ENCODE peak calls at places on chromosomes 6 and 20, in seven cellular contexts. R is fibroblast of mammary gland, L is kidney, D is ovary, B is A673, P is fibroblast of villous mesenchyme, F is adipocyte. O is an unnamed sample.

GRCh38 chr6:23244300-23244699 is 674.9 kb downstream of the HDGFL1 start:
- DNase-seq in R (peak), L (no peak), D (no peak), B (no peak), P (peak), F (peak), O (no peak)

GRCh38 chr6:21915707-21916399 is 322.3 kb downstream of the SOX4 start:
- DNase-seq in R (peak), L (no peak), D (no peak), B (peak), P (no peak), F (peak), O (no peak)

GRCh38 chr20:43916875-43917371 is 2.3 kb downstream of the TOX2 start:
- DNase-seq in R (peak), L (no peak), D (no peak), B (peak), P (no peak), F (peak), O (no peak)

GRCh38 chr6:118283759-118284158 is 264.3 kb upstream of the PLN start:
- DNase-seq in R (peak), L (no peak), D (peak), B (peak), P (peak), F (peak), O (peak)

GRCh38 chr6:12009180-12009748 is 2.8 kb upstream of the HIVEP1 start:
- DNase-seq in R (peak), L (no peak), D (no peak), B (peak), P (no peak), F (no peak), O (no peak)

GRCh38 chr6:42068173-42068572 is 17.8 kb downstream of the TAF8 start:
- DNase-seq in R (no peak), L (no peak), D (no peak), B (no peak), P (no peak), F (no peak), O (no peak)

GRCh38 chr20:58481541-58482021 is 33.6 kb downstream of the APCDD1L start:
- DNase-seq in R (peak), L (no peak), D (no peak), B (peak), P (peak), F (peak), O (peak)

GRCh38 chr20:17445561-17445960 is 85.6 kb downstream of the BFSP1 start:
- DNase-seq in R (no peak), L (no peak), D (peak), B (no peak), P (no peak), F (no peak), O (no peak)

GRCh38 chr20:53748821-53749402 is 155.3 kb upstream of the ZNF217 start:
- DNase-seq in R (peak), L (no peak), D (no peak), B (peak), P (peak), F (peak), O (no peak)

GRCh38 chr6:5992551-5993225 is 14.0 kb downstream of the NRN1 start:
- DNase-seq in R (no peak), L (no peak), D (no peak), B (no peak), P (no peak), F (no peak), O (no peak)

GRCh38 chr20:59032713-59033059 is 551 bp upstream of the ATP5F1E start:
- DNase-seq in R (peak), L (no peak), D (no peak), B (no peak), P (no peak), F (peak), O (no peak)

GRCh38 chr6:151056230-151056907 is 183.4 kb upstream of the AKAP12 start:
- DNase-seq in R (no peak), L (no peak), D (peak), B (no peak), P (no peak), F (no peak), O (peak)

GRCh38 chr6:111478749-111479148 is 4.3 kb downstream of the REV3L start:
- DNase-seq in R (peak), L (no peak), D (no peak), B (peak), P (peak), F (peak), O (no peak)

GRCh38 chr20:45090481-45090880 is 10.4 kb downstream of the KCNS1 start:
- DNase-seq in R (no peak), L (no peak), D (no peak), B (no peak), P (no peak), F (peak), O (no peak)

GRCh38 chr6:139753198-139753861 is 378.9 kb upstream of the CITED2 start:
- DNase-seq in R (no peak), L (no peak), D (no peak), B (no peak), P (peak), F (peak), O (peak)

GRCh38 chr20:58693226-58694006 is 816 bp downstream of the NPEPL1 start:
- DNase-seq in R (no peak), L (peak), D (peak), B (peak), P (peak), F (no peak), O (peak)

GRCh38 chr6:55011034-55011433 is 163.3 kb upstream of the HCRTR2 start:
- DNase-seq in R (no peak), L (no peak), D (no peak), B (no peak), P (no peak), F (no peak), O (no peak)

GRCh38 chr20:24004470-24004869 is 15.9 kb upstream of the GGTLC1 start:
- DNase-seq in R (no peak), L (no peak), D (no peak), B (no peak), P (no peak), F (no peak), O (no peak)

GRCh38 chr20:3658708-3659491 is 4.3 kb downstream of the GFRA4 start:
- DNase-seq in R (no peak), L (no peak), D (no peak), B (no peak), P (no peak), F (no peak), O (no peak)

GRCh38 chr20:13331536-13331935 is 110.5 kb downstream of the ISM1 start:
- DNase-seq in R (no peak), L (no peak), D (no peak), B (peak), P (peak), F (peak), O (no peak)

GRCh38 chr20:48478370-48478769 is 349.4 kb downstream of the PREX1 start:
- DNase-seq in R (no peak), L (no peak), D (no peak), B (peak), P (no peak), F (no peak), O (no peak)

GRCh38 chr6:41546866-41547798 is 951 bp downstream of the FOXP4 start:
- DNase-seq in R (peak), L (peak), D (peak), B (peak), P (peak), F (peak), O (peak)

GRCh38 chr20:24109008-24109407 is 120.4 kb upstream of the GGTLC1 start:
- DNase-seq in R (no peak), L (no peak), D (no peak), B (no peak), P (no peak), F (no peak), O (no peak)

GRCh38 chr20:57594092-57594911 is 25.9 kb downstream of the ZBP1 start:
- DNase-seq in R (peak), L (peak), D (peak), B (peak), P (peak), F (peak), O (no peak)

GRCh38 chr6:90575267-90575666 is 11.6 kb downstream of the MAP3K7 start:
- DNase-seq in R (no peak), L (no peak), D (no peak), B (no peak), P (no peak), F (no peak), O (no peak)

GRCh38 chr6:101117397-101118185 is 236.5 kb upstream of the ASCC3 start:
- DNase-seq in R (no peak), L (peak), D (no peak), B (peak), P (no peak), F (peak), O (no peak)

GRCh38 chr20:33443512-33444239 is at the start of gene SNTA1:
- DNase-seq in R (peak), L (peak), D (peak), B (peak), P (peak), F (peak), O (peak)

GRCh38 chr20:38196592-38196991 is 31.5 kb upstream of the TGM2 start:
- DNase-seq in R (peak), L (peak), D (peak), B (no peak), P (peak), F (peak), O (no peak)

GRCh38 chr6:2839982-2840793 is 1.5 kb downstream of the SERPINB1 start:
- DNase-seq in R (no peak), L (no peak), D (no peak), B (no peak), P (no peak), F (no peak), O (no peak)

GRCh38 chr20:31505903-31506302 is 8.3 kb upstream of the HM13 start:
- DNase-seq in R (no peak), L (no peak), D (no peak), B (no peak), P (peak), F (no peak), O (no peak)

GRCh38 chr6:2245103-2245953 is at the start of gene GMDS:
- DNase-seq in R (peak), L (peak), D (peak), B (peak), P (peak), F (peak), O (peak)

GRCh38 chr6:164085086-164085485 is 670.6 kb downstream of the QKI start:
- DNase-seq in R (no peak), L (peak), D (no peak), B (no peak), P (no peak), F (no peak), O (no peak)

GRCh38 chr20:58307270-58307669 is 2.2 kb upstream of the RAB22A start:
- DNase-seq in R (no peak), L (no peak), D (no peak), B (no peak), P (no peak), F (no peak), O (no peak)

GRCh38 chr6:105985098-105985815 is 100.9 kb upstream of the PRDM1 start:
- DNase-seq in R (no peak), L (no peak), D (no peak), B (no peak), P (peak), F (no peak), O (no peak)

GRCh38 chr6:166007349-166008263 is 160.0 kb downstream of the TBXT start:
- DNase-seq in R (peak), L (peak), D (peak), B (peak), P (peak), F (no peak), O (no peak)
- H3K4me3 ChIP-seq in R (no peak), L (no peak), D (peak), B (peak), P (no peak), F (peak), O (no peak)

DNA sequence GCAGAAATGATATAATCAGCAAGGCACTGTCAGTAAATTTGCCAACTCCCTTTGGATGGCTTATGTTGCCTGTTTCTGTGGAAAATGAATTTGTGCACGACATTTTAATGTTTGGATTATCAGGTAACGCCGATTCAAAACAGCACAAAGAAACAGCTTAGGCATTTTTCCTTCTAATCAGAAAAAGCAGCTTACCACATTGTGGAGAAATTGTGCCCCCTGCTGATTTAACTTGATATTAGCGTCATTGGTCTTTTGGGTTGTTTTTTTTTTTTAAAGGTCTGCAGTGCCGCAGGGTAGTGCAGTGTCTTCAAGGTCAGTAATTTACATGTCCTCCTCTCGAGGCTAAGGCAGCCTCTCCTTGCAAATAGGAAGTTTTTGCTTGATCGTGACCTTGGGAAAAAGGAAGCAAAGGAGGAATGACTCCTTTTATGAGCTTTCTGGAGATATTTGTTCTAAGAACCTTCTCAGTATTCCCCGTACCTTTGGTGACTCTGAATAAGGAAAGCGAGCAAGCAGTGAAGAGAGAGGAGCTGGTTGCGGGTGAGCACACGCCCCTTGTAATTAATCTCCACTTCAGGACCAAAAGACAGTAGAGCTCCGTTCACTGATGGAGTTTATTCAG is 79.1 kb downstream of the ELOVL4 start:
- DNase-seq in R (peak), L (no peak), D (no peak), B (peak), P (peak), F (peak), O (peak)
- H3K4me3 ChIP-seq in R (peak), L (peak), D (no peak), B (peak), P (no peak), F (peak), O (peak)

DNA sequence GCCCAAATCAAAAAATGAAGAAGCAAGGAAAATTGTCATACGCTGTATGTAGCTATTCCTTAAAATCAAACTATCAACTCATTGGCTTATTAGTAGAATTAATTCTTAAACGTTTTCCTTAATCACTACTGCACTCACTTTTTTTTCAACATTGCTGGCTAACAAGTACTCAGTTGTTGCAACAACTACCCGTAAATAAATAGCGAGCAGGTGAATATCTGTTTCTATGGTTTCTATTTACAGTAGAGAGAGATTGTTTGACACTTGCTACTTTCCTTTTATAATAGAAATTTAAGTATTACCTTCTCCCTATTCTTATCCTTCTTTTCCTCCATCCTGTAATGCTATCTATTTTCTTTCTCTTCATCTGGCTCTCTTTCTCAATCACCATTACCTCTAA is 25.1 kb downstream of the FRK start:
- DNase-seq in R (no peak), L (no peak), D (no peak), B (no peak), P (no peak), F (no peak), O (no peak)
- H3K4me3 ChIP-seq in R (no peak), L (no peak), D (no peak), B (no peak), P (no peak), F (no peak), O (no peak)

DNA sequence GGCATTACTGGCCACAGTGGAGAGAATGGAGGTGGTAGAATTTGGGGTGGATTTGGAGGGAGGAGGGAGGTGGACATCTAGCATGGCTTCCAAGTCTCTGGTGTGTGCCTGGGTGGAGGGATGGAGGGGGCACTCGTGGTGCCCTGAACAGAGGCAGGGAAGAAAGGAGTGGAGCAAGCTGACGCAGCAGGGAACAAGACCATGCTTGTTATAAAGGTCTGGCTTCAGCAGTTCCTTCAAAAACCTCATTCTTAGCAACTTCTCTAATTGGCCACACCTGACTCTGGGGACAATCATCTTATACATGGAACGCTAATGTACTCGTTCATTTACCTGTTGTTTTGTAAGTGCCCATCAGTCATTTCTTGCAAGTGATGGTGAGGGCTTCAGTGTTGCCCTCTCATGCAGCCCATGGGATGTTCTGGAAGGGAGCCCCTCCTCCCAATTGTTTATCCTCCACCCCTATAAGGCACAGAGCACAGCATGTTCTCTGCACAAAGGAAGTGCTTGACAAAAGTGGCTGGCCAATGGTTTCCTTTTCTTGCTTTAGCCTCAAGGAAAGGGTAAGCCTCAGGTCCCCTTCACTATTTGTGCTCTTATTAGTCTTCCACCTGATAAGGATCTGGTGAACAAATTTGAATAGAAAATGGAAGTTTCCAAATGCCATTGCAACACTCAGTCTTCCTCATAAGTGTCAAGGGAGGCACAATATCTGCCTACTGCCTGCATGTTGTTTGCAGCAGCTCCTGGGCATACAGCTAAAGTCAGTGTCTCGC is 39.3 kb downstream of the GFOD1 start:
- DNase-seq in R (no peak), L (no peak), D (no peak), B (peak), P (no peak), F (no peak), O (no peak)
- H3K4me3 ChIP-seq in R (no peak), L (no peak), D (no peak), B (no peak), P (no peak), F (no peak), O (no peak)

GRCh38 chr6:146770275-146770964 is 171.6 kb downstream of the ADGB start:
- DNase-seq in R (no peak), L (no peak), D (no peak), B (no peak), P (no peak), F (no peak), O (no peak)
- H3K4me3 ChIP-seq in R (no peak), L (no peak), D (no peak), B (no peak), P (no peak), F (no peak), O (no peak)

DNA sequence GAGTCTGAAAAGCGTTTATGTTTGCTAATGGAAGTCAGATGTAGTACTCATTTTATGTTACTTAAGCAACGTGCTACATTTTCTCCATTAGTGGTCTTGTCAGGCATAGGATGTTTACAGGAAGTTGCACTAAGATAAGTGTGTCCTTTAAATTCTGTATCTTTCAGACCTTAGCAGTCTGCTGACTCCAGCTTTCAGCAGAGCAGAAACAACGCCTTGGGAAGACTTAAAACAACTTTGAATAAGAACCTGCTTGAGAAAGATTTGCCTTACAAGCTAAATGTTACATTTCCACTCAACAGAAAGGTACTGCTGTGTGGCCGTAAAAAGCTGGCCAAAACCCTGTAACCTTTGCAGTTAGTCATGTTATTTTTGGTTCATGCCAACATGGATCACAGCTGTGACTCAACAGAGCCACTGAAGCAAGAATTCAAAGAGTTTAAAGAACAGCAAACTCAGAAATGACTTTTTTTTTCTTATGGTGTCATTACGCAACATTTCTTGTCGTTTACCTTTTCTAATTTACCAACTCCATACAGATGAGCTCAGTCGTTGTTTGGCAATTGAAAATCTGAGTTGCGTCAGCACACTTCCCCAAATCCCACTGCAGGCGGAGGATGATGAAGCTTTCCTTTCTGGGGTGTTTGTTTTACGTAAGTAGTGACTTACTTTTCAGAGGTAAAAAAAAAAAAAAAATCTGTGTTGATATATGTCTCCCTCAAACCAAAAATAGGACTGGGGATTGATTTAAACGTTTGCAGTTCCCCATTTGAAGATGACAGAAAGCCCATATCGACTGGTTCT is 27.9 kb upstream of the BMP6 start:
- DNase-seq in R (peak), L (no peak), D (no peak), B (no peak), P (peak), F (peak), O (no peak)
- H3K4me3 ChIP-seq in R (no peak), L (no peak), D (no peak), B (no peak), P (peak), F (peak), O (no peak)

DNA sequence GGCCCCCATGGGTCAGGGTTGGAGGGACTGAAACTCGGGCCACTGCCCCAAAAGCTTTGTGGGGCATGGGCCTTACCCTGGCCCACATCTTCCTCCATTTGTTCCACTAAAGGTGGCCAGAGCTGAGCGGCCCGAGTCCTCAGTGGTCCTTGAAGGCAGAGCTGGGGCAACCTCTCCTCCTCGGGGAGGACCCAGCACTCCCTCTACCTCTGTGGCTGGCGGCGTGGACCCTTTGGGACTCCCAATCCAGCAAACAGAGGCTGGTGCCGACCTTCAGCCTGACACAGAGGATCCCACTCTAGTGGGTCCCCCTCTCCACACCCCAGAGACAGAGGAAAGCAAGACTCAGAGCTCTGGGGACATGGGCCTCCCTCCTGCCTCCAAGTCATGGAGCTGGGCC is 9.3 kb downstream of the LPIN3 start:
- DNase-seq in R (no peak), L (no peak), D (no peak), B (no peak), P (no peak), F (no peak), O (no peak)
- H3K4me3 ChIP-seq in R (no peak), L (no peak), D (no peak), B (no peak), P (no peak), F (no peak), O (no peak)

O was measured in Caco-2.